ENCODE peak calls at places on chromosomes 2 and 18, in four cellular contexts. G is SK-N-SH, T is HepG2, B is GM12878. C is an unnamed sample.

GRCh38 chr18:24600076-24600654 is 139.7 kb downstream of the HRH4 start:
- DNase-seq in T (peak), B (no peak), G (peak), C (peak)

GRCh38 chr2:8491296-8492048 is 190.4 kb upstream of the ID2 start:
- DNase-seq in B (no peak), T (no peak), G (no peak), C (no peak)

GRCh38 chr18:34809697-34810096 is 99.6 kb downstream of the DTNA start:
- DNase-seq in G (peak), T (peak), B (no peak), C (peak)

GRCh38 chr18:72941001-72941400 is 73.2 kb upstream of the NETO1 start:
- DNase-seq in B (no peak), T (no peak), G (no peak), C (no peak)

GRCh38 chr2:157793053-157793612 is 83.0 kb downstream of the ACVR1 start:
- DNase-seq in G (no peak), B (no peak), T (no peak), C (no peak)

GRCh38 chr2:127762846-127763245 is 48.1 kb downstream of the WDR33 start:
- DNase-seq in T (no peak), G (no peak), B (no peak), C (no peak)

GRCh38 chr2:109284816-109285215 is 155.8 kb downstream of the SH3RF3 start:
- DNase-seq in B (no peak), G (peak), T (no peak), C (no peak)

GRCh38 chr18:76464281-76465259 is 30.5 kb downstream of the ZNF516 start:
- DNase-seq in B (no peak), G (no peak), T (no peak), C (no peak)

GRCh38 chr2:45030553-45030952 is 21.3 kb upstream of the SIX2 start:
- DNase-seq in B (no peak), T (no peak), G (no peak), C (no peak)

GRCh38 chr2:190843874-190844699 is 36.5 kb upstream of the GLS start:
- DNase-seq in T (peak), G (no peak), B (peak), C (peak)

GRCh38 chr18:44777429-44778192 is 96.9 kb downstream of the SETBP1 start:
- DNase-seq in G (no peak), B (no peak), T (no peak), C (no peak)

GRCh38 chr2:43948370-43948769 is 47.4 kb downstream of the LRPPRC start:
- DNase-seq in G (no peak), T (no peak), B (no peak), C (no peak)

GRCh38 chr2:188256420-188256819 is 35.3 kb upstream of the GULP1 start:
- DNase-seq in G (no peak), T (no peak), B (no peak), C (no peak)

GRCh38 chr18:47601608-47602272 is 328.7 kb downstream of the SMAD2 start:
- DNase-seq in G (peak), T (no peak), B (no peak), C (no peak)

GRCh38 chr2:69097908-69098655 is 85.1 kb downstream of the ANTXR1 start:
- DNase-seq in T (no peak), B (no peak), G (no peak), C (no peak)

GRCh38 chr18:5527603-5528002 is 16.2 kb downstream of the EPB41L3 start:
- DNase-seq in B (no peak), T (no peak), G (no peak), C (no peak)

GRCh38 chr18:46677609-46678470 is 20.8 kb upstream of the LOXHD1 start:
- DNase-seq in B (no peak), G (peak), T (no peak), C (no peak)

GRCh38 chr2:241908686-241909420 is 39.3 kb downstream of the RTP5 start:
- DNase-seq in T (no peak), G (no peak), B (no peak), C (no peak)

GRCh38 chr2:174551697-174552096 is 45.9 kb downstream of the WIPF1 start:
- DNase-seq in T (no peak), G (no peak), B (no peak), C (no peak)

GRCh38 chr2:174552891-174553290 is 44.7 kb downstream of the WIPF1 start:
- DNase-seq in T (no peak), B (no peak), G (no peak), C (no peak)

GRCh38 chr2:174554514-174555119 is 43.0 kb downstream of the WIPF1 start:
- DNase-seq in G (no peak), B (no peak), T (no peak), C (no peak)

GRCh38 chr2:174555998-174556397 is 41.6 kb downstream of the WIPF1 start:
- DNase-seq in G (no peak), B (no peak), T (no peak), C (no peak)

DNA sequence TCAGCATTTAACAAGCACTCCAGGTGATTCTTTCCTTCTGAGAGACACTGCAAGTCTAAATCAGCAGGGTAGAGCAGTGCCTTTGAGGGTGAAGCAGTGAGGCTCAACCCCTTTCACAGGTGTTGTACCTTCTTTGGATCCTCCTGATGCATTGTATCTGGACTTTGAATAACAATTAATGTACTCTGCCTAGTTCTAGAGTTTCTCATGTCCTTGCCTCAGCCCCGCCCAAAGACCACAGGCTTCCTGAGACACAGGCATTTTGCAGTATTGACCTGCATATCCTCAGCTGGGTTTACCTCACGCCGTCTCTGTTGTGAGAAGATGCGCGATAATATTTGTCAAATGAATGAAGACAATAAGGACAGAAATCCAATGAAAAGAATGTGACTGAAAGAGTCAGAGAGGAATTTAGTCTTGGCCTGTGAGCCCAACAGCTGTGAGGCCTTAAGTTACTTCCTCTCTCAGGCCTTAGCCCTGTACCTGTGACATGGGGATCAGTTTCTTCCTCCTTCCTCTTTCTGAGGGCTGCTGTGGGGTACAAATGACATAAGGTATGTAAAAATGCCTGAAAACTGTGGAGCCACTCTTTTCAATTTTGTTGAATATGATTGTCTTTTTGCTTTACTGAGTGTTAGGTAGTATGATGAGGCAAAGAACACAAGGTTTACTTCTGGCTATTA is 43.7 kb downstream of the WIPF1 start:
- DNase-seq in B (no peak), T (no peak), G (no peak), C (no peak)
- TF ChIP-seq PBX3 in B (no peak), T (no peak), G (no peak), C (no peak)

DNA sequence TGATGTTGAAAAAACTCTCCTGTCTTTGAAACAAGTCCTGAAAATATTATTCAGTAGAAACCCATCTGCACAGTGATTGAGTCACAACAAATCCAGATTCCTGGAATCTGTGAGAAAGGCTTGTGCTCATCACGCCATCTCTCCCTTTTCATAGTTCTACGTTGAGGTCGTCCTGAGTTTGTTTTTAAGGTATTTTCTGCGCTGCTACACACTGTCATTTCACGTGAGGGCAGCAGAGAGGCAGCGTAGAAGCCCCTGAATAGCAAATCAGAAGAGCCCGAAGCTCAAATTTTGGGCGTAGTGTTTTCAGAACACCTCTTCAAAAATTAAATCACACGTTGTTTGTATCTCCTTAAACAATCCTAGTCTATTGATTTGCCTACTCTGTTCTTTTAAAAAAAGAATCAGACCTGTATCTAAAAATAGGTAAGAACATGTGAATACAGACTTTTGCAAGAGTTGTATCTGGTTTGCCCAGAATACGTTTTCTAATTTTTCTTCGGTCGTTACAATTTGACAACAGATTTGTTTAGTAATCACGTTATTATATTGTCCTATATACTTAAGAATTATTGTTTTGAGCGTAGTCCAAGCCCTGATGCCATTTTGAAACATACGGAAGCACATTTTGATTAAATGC is 61.6 kb upstream of the SLC38A11 start:
- DNase-seq in T (peak), G (peak), B (no peak), C (peak)
- H3K4me3 ChIP-seq in T (no peak), G (peak), B (no peak), C (no peak)

GRCh38 chr2:143282684-143283083 is 153.5 kb downstream of the ARHGAP15 start:
- DNase-seq in G (no peak), B (no peak), T (no peak), C (no peak)
- TF ChIP-seq PBX3 in G (no peak), B (no peak), T (no peak), C (no peak)

GRCh38 chr18:54434453-54434852 is 76.7 kb downstream of the C18orf54 start:
- DNase-seq in T (no peak), G (no peak), B (no peak), C (no peak)
- H3K4me3 ChIP-seq in T (no peak), G (no peak), B (no peak), C (no peak)

DNA sequence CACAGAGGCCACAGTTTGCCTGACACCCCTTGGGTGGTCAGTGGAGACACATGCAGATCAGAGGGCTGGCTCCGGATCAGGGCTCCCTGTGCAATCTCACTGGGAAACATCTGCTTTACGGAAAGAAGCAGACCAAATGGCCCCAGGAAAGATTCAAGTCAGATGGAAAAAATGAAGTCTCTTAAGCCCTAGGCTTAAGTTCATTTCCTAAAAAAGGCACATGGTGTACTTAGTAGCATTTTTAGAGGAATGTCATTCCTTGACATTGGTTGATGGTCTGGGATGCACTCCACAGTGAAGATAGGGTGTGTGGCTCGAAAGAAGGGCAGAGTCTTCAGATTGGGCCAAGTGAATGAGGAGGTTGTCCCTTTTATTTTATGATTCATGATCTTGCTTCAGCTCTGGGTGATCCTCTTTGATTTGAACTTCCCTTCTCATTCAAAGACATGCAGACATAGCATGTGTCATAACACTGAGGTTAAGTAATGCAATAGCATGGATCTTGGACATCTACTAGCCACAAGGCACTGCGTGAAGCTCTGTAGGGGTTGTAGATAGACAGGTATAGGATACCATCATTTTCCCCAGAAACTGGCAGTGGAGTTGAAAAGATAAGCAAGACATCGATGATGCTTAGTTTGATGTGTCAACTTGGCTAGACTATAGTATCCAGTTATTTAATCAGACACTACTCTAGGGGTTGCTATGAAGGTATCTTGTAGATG is 56.5 kb downstream of the KCNE4 start:
- DNase-seq in T (no peak), G (no peak), B (no peak), C (no peak)
- TF ChIP-seq PBX3 in T (no peak), G (no peak), B (no peak), C (no peak)

GRCh38 chr2:6429210-6429986 is 436.3 kb downstream of the CMPK2 start:
- DNase-seq in G (no peak), T (no peak), B (no peak), C (no peak)
- H3K4me3 ChIP-seq in G (no peak), T (no peak), B (no peak), C (no peak)

GRCh38 chr2:233164967-233165366 is 86.5 kb upstream of the ATG16L1 start:
- DNase-seq in B (no peak), G (no peak), T (no peak), C (no peak)
- TF ChIP-seq PBX3 in B (no peak), G (no peak), T (no peak), C (no peak)

GRCh38 chr2:37205689-37206341 is 9.5 kb downstream of the CEBPZOS start:
- DNase-seq in T (no peak), B (no peak), G (no peak), C (no peak)
- H3K4me3 ChIP-seq in T (no peak), B (no peak), G (no peak), C (no peak)

GRCh38 chr2:233360771-233361176 is 6.5 kb downstream of the DGKD start:
- DNase-seq in B (no peak), G (no peak), T (peak), C (no peak)
- TF ChIP-seq PBX3 in B (no peak), G (no peak), T (no peak), C (no peak)

GRCh38 chr2:20665261-20666113 is 1.5 kb upstream of the GDF7 start:
- DNase-seq in T (no peak), B (no peak), G (peak), C (no peak)

GRCh38 chr2:20666114-20666363 is 905 bp upstream of the GDF7 start:
- DNase-seq in B (no peak), T (no peak), G (peak), C (no peak)

GRCh38 chr2:20667151-20667530 is 197 bp downstream of the GDF7 start:
- DNase-seq in T (no peak), G (peak), B (no peak), C (no peak)

GRCh38 chr2:20667531-20668401 is 822 bp downstream of the GDF7 start:
- DNase-seq in B (no peak), T (no peak), G (peak), C (no peak)

DNA sequence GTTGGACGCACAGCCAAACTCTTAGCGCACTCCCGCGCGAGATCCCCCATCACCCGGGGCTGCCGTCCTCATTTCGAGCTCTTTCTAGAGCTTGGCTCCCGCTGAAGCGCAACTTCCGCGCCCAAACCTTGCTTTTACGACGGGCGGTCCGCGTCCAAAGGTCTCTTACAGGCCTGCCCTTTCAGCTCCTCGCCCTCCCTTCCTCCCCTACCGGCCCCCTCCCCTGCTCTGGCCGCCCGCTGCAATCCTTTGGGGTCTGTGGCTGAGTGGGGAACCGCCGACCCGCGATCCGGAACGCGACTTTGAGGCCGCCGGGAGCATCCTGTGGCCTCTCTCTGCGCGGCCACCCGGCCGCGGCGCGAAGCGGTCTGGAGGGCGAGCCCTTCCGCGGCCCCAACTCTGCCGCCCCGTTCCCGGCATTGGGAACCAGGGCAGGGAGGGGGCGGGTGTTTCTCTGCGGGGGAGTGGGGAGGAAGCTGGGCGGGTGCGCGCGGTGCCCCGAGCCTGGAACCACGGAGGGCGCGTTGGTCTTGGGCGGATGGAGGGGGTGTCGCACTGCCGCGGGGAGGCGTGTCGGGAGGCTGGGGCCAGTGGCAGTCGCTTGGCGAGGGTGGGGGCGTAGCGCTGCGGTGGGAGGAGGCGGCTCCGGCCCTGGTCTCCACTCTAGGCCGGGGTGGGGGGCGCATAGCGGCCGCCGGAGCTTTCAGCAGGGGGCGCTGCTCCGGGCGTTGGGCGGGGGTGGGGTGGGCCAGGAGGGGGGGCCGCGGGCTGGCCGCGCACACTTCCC is at the start of gene GDF7:
- DNase-seq in G (peak), B (no peak), T (peak), C (peak)
- H3K4me3 ChIP-seq in G (peak), B (peak), T (peak), C (peak)